ENCODE peak calls at places on chromosomes 11 and 22, in five cellular contexts. One of them, this sample, is unnamed.

GRCh38 chr22:17943533-17944204 is 80.7 kb downstream of the MICAL3 start:
- DNase-seq in foreskin keratinocyte: no peak
- DNase-seq in cardiac muscle cell: no peak
- DNase-seq in esophagus squamous epithelium: no peak
- DNase-seq in H9: no peak
- DNase-seq in this sample: no peak

GRCh38 chr22:23133922-23134321 is 7.9 kb downstream of the RSPH14 start:
- DNase-seq in foreskin keratinocyte: no peak
- DNase-seq in cardiac muscle cell: no peak
- DNase-seq in esophagus squamous epithelium: no peak
- DNase-seq in H9: no peak
- DNase-seq in this sample: no peak

GRCh38 chr11:36618025-36618700 is 20.1 kb upstream of the RAG2 start:
- DNase-seq in foreskin keratinocyte: no peak
- DNase-seq in cardiac muscle cell: no peak
- DNase-seq in esophagus squamous epithelium: no peak
- DNase-seq in H9: no peak
- DNase-seq in this sample: no peak

GRCh38 chr11:78800756-78801155 is 226.1 kb upstream of the NARS2 start:
- DNase-seq in foreskin keratinocyte: no peak
- DNase-seq in cardiac muscle cell: no peak
- DNase-seq in esophagus squamous epithelium: no peak
- DNase-seq in H9: no peak
- DNase-seq in this sample: no peak

GRCh38 chr22:17846326-17846992 is 72.2 kb upstream of the BID start:
- DNase-seq in foreskin keratinocyte: no peak
- DNase-seq in cardiac muscle cell: no peak
- DNase-seq in esophagus squamous epithelium: no peak
- DNase-seq in H9: no peak
- DNase-seq in this sample: no peak

GRCh38 chr11:2741006-2741376 is 41.2 kb upstream of the KCNQ1OT1 start:
- DNase-seq in foreskin keratinocyte: no peak
- DNase-seq in cardiac muscle cell: no peak
- DNase-seq in esophagus squamous epithelium: no peak
- DNase-seq in H9: no peak
- DNase-seq in this sample: no peak

GRCh38 chr11:73389902-73390301 is 13.7 kb downstream of the RELT start:
- DNase-seq in foreskin keratinocyte: no peak
- DNase-seq in cardiac muscle cell: no peak
- DNase-seq in esophagus squamous epithelium: no peak
- DNase-seq in H9: no peak
- DNase-seq in this sample: no peak

GRCh38 chr11:63831326-63831725 is 7.6 kb upstream of the MARK2 start:
- DNase-seq in foreskin keratinocyte: no peak
- DNase-seq in cardiac muscle cell: no peak
- DNase-seq in esophagus squamous epithelium: no peak
- DNase-seq in H9: peak; percentile 54
- DNase-seq in this sample: no peak

GRCh38 chr22:44997060-44997459 is 12.7 kb downstream of the PHF21B start:
- DNase-seq in foreskin keratinocyte: no peak
- DNase-seq in cardiac muscle cell: no peak
- DNase-seq in esophagus squamous epithelium: no peak
- DNase-seq in H9: no peak
- DNase-seq in this sample: no peak

GRCh38 chr11:115942043-115942442 is 437.8 kb upstream of the CADM1 start:
- DNase-seq in foreskin keratinocyte: no peak
- DNase-seq in cardiac muscle cell: no peak
- DNase-seq in esophagus squamous epithelium: no peak
- DNase-seq in H9: no peak
- DNase-seq in this sample: no peak

GRCh38 chr11:127106142-127106541 is 105.6 kb upstream of the KIRREL3 start:
- DNase-seq in foreskin keratinocyte: no peak
- DNase-seq in cardiac muscle cell: peak; percentile 74
- DNase-seq in esophagus squamous epithelium: no peak
- DNase-seq in H9: no peak
- DNase-seq in this sample: no peak

GRCh38 chr22:25702046-25702445 is 39.9 kb upstream of the MYO18B start:
- DNase-seq in foreskin keratinocyte: no peak
- DNase-seq in cardiac muscle cell: no peak
- DNase-seq in esophagus squamous epithelium: no peak
- DNase-seq in H9: no peak
- DNase-seq in this sample: peak; percentile 10

GRCh38 chr11:70174846-70175764 is 28.0 kb upstream of the FADD start:
- DNase-seq in foreskin keratinocyte: no peak
- DNase-seq in cardiac muscle cell: no peak
- DNase-seq in esophagus squamous epithelium: no peak
- DNase-seq in H9: peak; percentile 43
- DNase-seq in this sample: no peak

GRCh38 chr22:41799486-41800347 is 762 bp upstream of the CCDC134 start:
- DNase-seq in foreskin keratinocyte: no peak
- DNase-seq in cardiac muscle cell: peak; percentile 15
- DNase-seq in esophagus squamous epithelium: no peak
- DNase-seq in H9: peak; percentile 43
- DNase-seq in this sample: peak; percentile 6

GRCh38 chr11:72574046-72574445 is 100.2 kb downstream of the PDE2A start:
- DNase-seq in foreskin keratinocyte: no peak
- DNase-seq in cardiac muscle cell: no peak
- DNase-seq in esophagus squamous epithelium: no peak
- DNase-seq in H9: no peak
- DNase-seq in this sample: no peak

GRCh38 chr11:113238721-113239120 is 75.7 kb upstream of the TTC12 start:
- DNase-seq in foreskin keratinocyte: no peak
- DNase-seq in cardiac muscle cell: no peak
- DNase-seq in esophagus squamous epithelium: no peak
- DNase-seq in H9: no peak
- DNase-seq in this sample: no peak

GRCh38 chr11:115287266-115287665 is 216.9 kb downstream of the CADM1 start:
- DNase-seq in foreskin keratinocyte: no peak
- DNase-seq in cardiac muscle cell: no peak
- DNase-seq in esophagus squamous epithelium: no peak
- DNase-seq in H9: no peak
- DNase-seq in this sample: no peak

GRCh38 chr11:94734563-94735275 is 33.4 kb upstream of the AMOTL1 start:
- DNase-seq in foreskin keratinocyte: no peak
- DNase-seq in cardiac muscle cell: no peak
- DNase-seq in esophagus squamous epithelium: no peak
- DNase-seq in H9: peak; percentile 81
- DNase-seq in this sample: no peak

GRCh38 chr22:27175444-27175843 is 518.1 kb downstream of the MIAT start:
- DNase-seq in foreskin keratinocyte: no peak
- DNase-seq in cardiac muscle cell: no peak
- DNase-seq in esophagus squamous epithelium: no peak
- DNase-seq in H9: no peak
- DNase-seq in this sample: no peak

GRCh38 chr11:61567286-61568061 is 13.4 kb downstream of the SYT7 start:
- DNase-seq in foreskin keratinocyte: peak; percentile 29
- DNase-seq in cardiac muscle cell: peak; percentile 94
- DNase-seq in esophagus squamous epithelium: no peak
- DNase-seq in H9: peak; percentile 89
- DNase-seq in this sample: peak; percentile 88

GRCh38 chr11:73151371-73151870 is 9.3 kb upstream of the FCHSD2 start:
- DNase-seq in foreskin keratinocyte: no peak
- DNase-seq in cardiac muscle cell: no peak
- DNase-seq in esophagus squamous epithelium: no peak
- DNase-seq in H9: no peak
- DNase-seq in this sample: no peak

DNA sequence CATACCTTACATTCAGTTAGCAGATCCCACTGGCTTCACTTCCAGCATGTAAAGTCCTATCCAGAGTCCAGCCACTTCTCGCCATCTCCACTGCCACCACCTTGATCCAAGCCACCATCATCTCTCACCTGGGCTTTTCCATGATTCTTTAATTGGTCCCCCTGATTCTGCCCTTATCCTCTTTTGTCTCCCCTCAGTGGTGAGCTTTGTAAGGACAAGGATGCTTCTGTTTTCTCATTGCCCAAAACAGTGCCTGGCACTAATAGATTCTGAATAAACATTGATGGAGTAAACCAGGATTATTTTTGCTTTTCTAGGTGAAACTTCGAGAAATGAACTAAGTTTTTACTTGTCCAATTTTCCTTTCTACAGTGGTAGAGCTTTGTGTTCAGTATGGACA is 4.4 kb downstream of the POLA2 start:
- DNase-seq in foreskin keratinocyte: no peak
- DNase-seq in cardiac muscle cell: no peak
- DNase-seq in esophagus squamous epithelium: no peak
- DNase-seq in H9: no peak
- DNase-seq in this sample: no peak
- TF ChIP-seq CTCF in foreskin keratinocyte: no peak
- TF ChIP-seq CTCF in cardiac muscle cell: no peak
- TF ChIP-seq CTCF in esophagus squamous epithelium: no peak
- TF ChIP-seq CTCF in H9: no peak
- TF ChIP-seq CTCF in this sample: no peak

DNA sequence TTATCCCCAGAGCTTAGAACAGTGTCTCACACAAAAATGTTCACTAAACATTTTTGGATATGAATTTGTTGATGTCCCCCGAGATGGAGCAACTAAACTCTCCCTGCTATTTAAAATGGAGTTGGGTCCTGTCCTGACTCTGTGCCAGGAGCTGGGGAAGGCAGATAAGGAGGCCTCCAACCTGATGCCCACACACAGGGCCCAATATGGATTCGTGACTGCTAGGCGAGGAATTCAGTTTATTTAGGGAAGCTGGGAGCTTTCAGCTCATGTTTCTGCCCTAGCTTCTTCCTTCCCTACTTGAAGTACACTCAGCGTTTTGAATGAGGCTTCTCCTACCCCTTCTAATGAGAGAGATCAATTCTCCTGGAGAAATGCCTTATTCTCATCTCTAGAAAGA is 373.0 kb upstream of the LARGE1 start:
- DNase-seq in foreskin keratinocyte: no peak
- DNase-seq in cardiac muscle cell: peak; percentile 4
- DNase-seq in esophagus squamous epithelium: no peak
- DNase-seq in H9: no peak
- DNase-seq in this sample: no peak
- H3K27ac ChIP-seq in foreskin keratinocyte: no peak overlapping the region
- H3K27ac ChIP-seq in cardiac muscle cell: no peak overlapping the region
- H3K27ac ChIP-seq in esophagus squamous epithelium: no peak overlapping the region
- H3K27ac ChIP-seq in H9: no peak overlapping the region
- H3K27ac ChIP-seq in this sample: no peak overlapping the region

DNA sequence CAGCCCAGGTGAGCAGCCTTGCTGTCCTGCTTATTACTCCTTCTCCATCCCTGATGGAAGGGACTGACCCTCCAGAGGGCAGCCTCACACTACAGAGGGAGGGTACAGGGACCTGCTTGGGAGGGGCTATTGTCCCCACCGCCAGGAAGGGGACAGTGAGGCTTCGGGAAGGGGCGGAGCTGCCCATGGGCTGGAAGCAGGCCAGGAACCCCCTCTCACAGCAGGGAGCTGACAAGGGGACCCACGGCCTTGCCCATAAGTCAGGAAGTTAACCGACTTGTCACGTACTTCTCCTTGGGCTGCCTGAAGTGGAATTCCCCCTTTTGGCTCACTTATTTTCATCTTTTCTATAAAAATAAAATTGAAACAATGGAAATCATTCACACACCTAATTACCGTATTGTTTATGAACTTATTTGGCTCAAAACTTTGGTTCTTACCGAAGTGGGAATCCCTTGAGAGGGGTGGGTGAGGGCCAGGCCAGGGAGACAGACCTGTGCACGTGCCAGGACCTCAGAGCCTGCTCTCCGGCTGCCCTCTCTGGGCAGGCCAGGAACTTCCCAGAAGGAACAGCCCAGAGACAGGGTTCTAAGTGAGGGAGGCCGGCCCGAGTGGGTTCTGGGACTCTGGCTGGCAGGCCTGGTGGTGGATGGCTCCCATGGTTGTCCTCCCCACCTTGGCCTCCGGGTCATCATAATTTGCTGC is 5.8 kb downstream of the MGAT3 start:
- DNase-seq in foreskin keratinocyte: no peak
- DNase-seq in cardiac muscle cell: peak; percentile 65
- DNase-seq in esophagus squamous epithelium: no peak
- DNase-seq in H9: peak; percentile 71
- DNase-seq in this sample: no peak
- TF ChIP-seq CTCF in foreskin keratinocyte: no peak
- TF ChIP-seq CTCF in cardiac muscle cell: no peak
- TF ChIP-seq CTCF in esophagus squamous epithelium: no peak
- TF ChIP-seq CTCF in H9: peak; percentile 37
- TF ChIP-seq CTCF in this sample: no peak

GRCh38 chr22:39244496-39245129 is at the start of gene PDGFB:
- DNase-seq in foreskin keratinocyte: no peak
- DNase-seq in cardiac muscle cell: peak; percentile 60
- DNase-seq in esophagus squamous epithelium: no peak
- DNase-seq in H9: no peak
- DNase-seq in this sample: no peak
- H3K27ac ChIP-seq in foreskin keratinocyte: peak within 1 kb of the TSS; percentile 48
- H3K27ac ChIP-seq in cardiac muscle cell: peak within 1 kb of the TSS; percentile 21
- H3K27ac ChIP-seq in esophagus squamous epithelium: peak within 1 kb of the TSS; percentile 77
- H3K27ac ChIP-seq in H9: no peak within 1 kb of the TSS
- H3K27ac ChIP-seq in this sample: peak within 1 kb of the TSS; percentile 90

GRCh38 chr22:19951351-19951750 is 9.7 kb upstream of the TXNRD2 start:
- DNase-seq in foreskin keratinocyte: no peak
- DNase-seq in cardiac muscle cell: no peak
- DNase-seq in esophagus squamous epithelium: no peak
- DNase-seq in H9: no peak
- DNase-seq in this sample: no peak

GRCh38 chr22:19943665-19944026 is 2.0 kb upstream of the TXNRD2 start:
- DNase-seq in foreskin keratinocyte: no peak
- DNase-seq in cardiac muscle cell: no peak
- DNase-seq in esophagus squamous epithelium: no peak
- DNase-seq in H9: peak; percentile 35
- DNase-seq in this sample: no peak

GRCh38 chr22:19942071-19942885 is 660 bp upstream of the TXNRD2 start:
- DNase-seq in foreskin keratinocyte: no peak
- DNase-seq in cardiac muscle cell: no peak
- DNase-seq in esophagus squamous epithelium: no peak
- DNase-seq in H9: no peak
- DNase-seq in this sample: no peak

GRCh38 chr22:19942886-19943664 is 1.5 kb upstream of the TXNRD2 start:
- DNase-seq in foreskin keratinocyte: peak; percentile 66
- DNase-seq in cardiac muscle cell: peak; percentile 29
- DNase-seq in esophagus squamous epithelium: no peak
- DNase-seq in H9: peak; percentile 26
- DNase-seq in this sample: peak; percentile 47

GRCh38 chr22:19948057-19948760 is 6.6 kb upstream of the TXNRD2 start:
- DNase-seq in foreskin keratinocyte: no peak
- DNase-seq in cardiac muscle cell: no peak
- DNase-seq in esophagus squamous epithelium: no peak
- DNase-seq in H9: no peak
- DNase-seq in this sample: no peak
- TF ChIP-seq CTCF in foreskin keratinocyte: no peak
- TF ChIP-seq CTCF in cardiac muscle cell: no peak
- TF ChIP-seq CTCF in esophagus squamous epithelium: no peak
- TF ChIP-seq CTCF in H9: peak; percentile 17
- TF ChIP-seq CTCF in this sample: peak; percentile 25